ENCODE peak calls at places on chromosome 3, in seven cellular contexts. Y is stomach, B is right lobe of liver, T is heart left ventricle, U is breast epithelium, R is esophagus squamous epithelium, F is lower leg skin. M is an unnamed sample.

GRCh38 chr3:32045091-32045964 is 61.1 kb upstream of the GPD1L start:
- DNase-seq in Y (peak), R (no peak), F (no peak), U (no peak), B (peak), T (no peak), M (peak)

GRCh38 chr3:16836505-16837237 is 48.1 kb upstream of the PLCL2 start:
- DNase-seq in T (no peak), F (no peak), R (no peak), Y (no peak), B (no peak), U (no peak), M (no peak)

GRCh38 chr3:68935778-68936177 is 3.4 kb upstream of the TAFA4 start:
- DNase-seq in U (no peak), F (no peak), T (no peak), R (no peak), Y (no peak), B (no peak), M (no peak)

GRCh38 chr3:147669076-147669475 is 259.9 kb downstream of the ZIC1 start:
- DNase-seq in R (no peak), F (no peak), U (no peak), Y (no peak), T (no peak), B (no peak), M (no peak)

GRCh38 chr3:196454935-196455334 is 22.7 kb upstream of the UBXN7 start:
- DNase-seq in R (no peak), T (no peak), Y (no peak), B (no peak), F (peak), U (no peak), M (no peak)

GRCh38 chr3:46490338-46491084 is 7.3 kb upstream of the RTP3 start:
- DNase-seq in U (no peak), T (no peak), Y (no peak), F (peak), B (peak), R (no peak), M (no peak)

GRCh38 chr3:14474363-14475081 is 65.6 kb downstream of the GRIP2 start:
- DNase-seq in B (no peak), T (no peak), Y (no peak), U (no peak), R (no peak), F (no peak), M (no peak)

GRCh38 chr3:71926242-71926560 is 141.3 kb upstream of the PROK2 start:
- DNase-seq in Y (peak), U (no peak), T (no peak), F (no peak), R (no peak), B (peak), M (no peak)

GRCh38 chr3:171005648-171006047 is 20.9 kb downstream of the SLC2A2 start:
- DNase-seq in U (no peak), Y (no peak), B (no peak), R (no peak), F (no peak), T (no peak), M (no peak)

GRCh38 chr3:156024904-156025303 is 95.5 kb upstream of the KCNAB1 start:
- DNase-seq in T (no peak), F (no peak), U (no peak), R (no peak), Y (no peak), B (no peak), M (no peak)

GRCh38 chr3:143256416-143256815 is 136.8 kb downstream of the CHST2 start:
- DNase-seq in R (no peak), Y (no peak), B (no peak), U (no peak), F (no peak), T (no peak), M (no peak)

GRCh38 chr3:121836069-121836468 is 1.1 kb downstream of the EAF2 start:
- DNase-seq in Y (no peak), F (no peak), B (no peak), T (no peak), U (no peak), R (no peak), M (no peak)

GRCh38 chr3:50338989-50339388 is 1.6 kb downstream of the RASSF1 start:
- DNase-seq in R (no peak), Y (no peak), F (no peak), U (no peak), T (no peak), B (no peak), M (no peak)

GRCh38 chr3:55676643-55677042 is 189.5 kb upstream of the WNT5A start:
- DNase-seq in T (no peak), Y (no peak), F (no peak), B (no peak), R (no peak), U (no peak), M (no peak)

GRCh38 chr3:31610700-31611275 is 78.1 kb downstream of the STT3B start:
- DNase-seq in B (no peak), Y (no peak), F (no peak), T (no peak), R (no peak), U (no peak), M (no peak)

GRCh38 chr3:30145281-30145680 is 461.1 kb upstream of the TGFBR2 start:
- DNase-seq in R (no peak), B (no peak), U (no peak), Y (no peak), T (no peak), F (no peak), M (no peak)

GRCh38 chr3:81307221-81307620 is 454.2 kb downstream of the GBE1 start:
- DNase-seq in T (no peak), U (no peak), R (no peak), F (no peak), B (no peak), Y (no peak), M (no peak)

GRCh38 chr3:147906275-147906674 is 497.1 kb downstream of the ZIC1 start:
- DNase-seq in B (no peak), R (no peak), U (no peak), Y (no peak), F (no peak), T (no peak), M (no peak)

GRCh38 chr3:122268257-122269024 is 56.6 kb upstream of the CSTA start:
- DNase-seq in Y (no peak), B (no peak), F (no peak), T (no peak), R (no peak), U (no peak), M (no peak)

GRCh38 chr3:29427266-29428103 is 146.6 kb downstream of the RBMS3 start:
- DNase-seq in Y (no peak), B (no peak), T (peak), F (no peak), R (no peak), U (no peak), M (no peak)

GRCh38 chr3:53223541-53223966 is 32.3 kb downstream of the TKT start:
- DNase-seq in B (no peak), F (no peak), U (no peak), Y (no peak), R (no peak), T (no peak), M (no peak)

GRCh38 chr3:53223025-53223424 is 32.8 kb downstream of the TKT start:
- DNase-seq in B (no peak), U (no peak), Y (no peak), R (no peak), F (no peak), T (no peak), M (no peak)

GRCh38 chr3:53221827-53222182 is 34.0 kb downstream of the TKT start:
- DNase-seq in Y (no peak), T (no peak), F (no peak), U (no peak), B (no peak), R (no peak), M (no peak)

GRCh38 chr3:53221345-53221744 is 34.5 kb downstream of the TKT start:
- DNase-seq in Y (no peak), R (no peak), B (no peak), F (no peak), T (no peak), U (no peak), M (no peak)

DNA sequence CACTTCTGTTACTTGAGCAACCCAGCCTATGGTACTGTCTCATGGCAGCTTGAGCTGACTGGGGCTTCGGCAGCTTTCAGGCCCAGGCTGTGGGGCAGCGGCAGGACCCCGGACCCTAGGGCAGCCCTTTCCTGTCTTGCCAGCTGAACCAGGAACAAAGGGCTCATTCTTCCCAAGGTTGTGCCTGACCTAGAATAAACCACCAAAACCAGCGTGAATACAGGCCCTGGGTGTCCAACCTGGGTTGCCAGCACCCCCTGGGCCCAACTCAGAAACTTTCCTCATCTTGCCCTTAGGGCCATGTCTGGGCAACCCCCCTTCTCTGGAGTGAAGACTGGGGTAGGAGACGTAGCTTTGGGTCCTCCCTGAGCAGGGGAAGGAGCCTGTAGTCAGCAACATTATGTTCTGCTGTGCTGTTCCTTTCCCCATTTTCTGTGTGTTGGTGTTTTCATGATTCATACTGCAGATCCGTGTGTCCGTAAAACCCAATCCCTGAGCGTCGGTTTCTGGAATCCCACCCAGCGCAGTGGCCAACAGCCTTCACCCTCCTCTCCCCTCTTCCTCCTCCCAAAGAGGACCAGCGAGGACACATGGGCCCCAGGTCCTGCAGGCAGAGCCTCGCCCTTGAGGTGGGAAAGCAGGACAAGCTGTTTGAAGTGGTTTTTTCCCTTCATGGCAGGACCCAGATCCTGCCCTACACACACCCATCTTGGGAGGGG is 33.5 kb downstream of the TKT start:
- DNase-seq in U (no peak), B (no peak), R (no peak), T (no peak), Y (no peak), F (no peak), M (peak)
- TF ChIP-seq POLR2A in U (no peak), B (no peak), R (no peak), T (no peak), Y (no peak), F (no peak), M (no peak)

GRCh38 chr3:175956964-175957363 is 1097.8 kb downstream of the NAALADL2 start:
- DNase-seq in Y (no peak), T (no peak), U (no peak), B (no peak), F (no peak), R (no peak), M (no peak)
- TF ChIP-seq CTCF in Y (no peak), T (peak), U (no peak), B (peak), F (no peak), R (no peak), M (no peak)

GRCh38 chr3:12158387-12159226 is at the start of gene TIMP4:
- DNase-seq in T (peak), F (peak), B (no peak), Y (peak), U (no peak), R (no peak), M (peak)
- TF ChIP-seq POLR2A in T (peak), F (no peak), B (no peak), Y (no peak), U (no peak), R (peak), M (no peak)

GRCh38 chr3:39668420-39668819 is 141.0 kb upstream of the MYRIP start:
- DNase-seq in B (no peak), U (no peak), F (no peak), Y (no peak), R (no peak), T (no peak), M (no peak)
- TF ChIP-seq CTCF in B (peak), U (peak), F (no peak), Y (no peak), R (peak), T (peak), M (no peak)

GRCh38 chr3:9810846-9811245 is 784 bp downstream of the TTLL3 start:
- DNase-seq in F (no peak), B (no peak), Y (no peak), R (no peak), U (no peak), T (no peak), M (no peak)

GRCh38 chr3:9809615-9810356 is at the start of gene TTLL3:
- DNase-seq in F (peak), Y (peak), U (peak), T (peak), R (no peak), B (peak), M (peak)

GRCh38 chr3:9810357-9810726 is 280 bp downstream of the TTLL3 start:
- DNase-seq in R (no peak), T (no peak), Y (no peak), U (no peak), F (no peak), B (no peak), M (no peak)

GRCh38 chr3:9815986-9816385 is 5.9 kb downstream of the TTLL3 start:
- DNase-seq in B (no peak), U (no peak), T (no peak), F (no peak), Y (no peak), R (no peak), M (no peak)

GRCh38 chr3:9812870-9813483 is 2.9 kb downstream of the TTLL3 start:
- DNase-seq in F (peak), T (no peak), R (no peak), Y (no peak), B (no peak), U (no peak), M (no peak)
- TF ChIP-seq POLR2A in F (no peak), T (no peak), R (no peak), Y (no peak), B (no peak), U (no peak), M (no peak)

GRCh38 chr3:111210003-111210699 is 138.5 kb downstream of the NECTIN3 start:
- DNase-seq in B (no peak), R (no peak), F (no peak), U (no peak), T (no peak), Y (no peak), M (no peak)
- TF ChIP-seq CTCF in B (no peak), R (no peak), F (no peak), U (no peak), T (no peak), Y (no peak), M (no peak)

GRCh38 chr3:8963137-8963853 is at the start of gene RAD18:
- DNase-seq in F (peak), U (peak), B (peak), R (peak), Y (peak), T (peak), M (peak)
- TF ChIP-seq POLR2A in F (no peak), U (no peak), B (no peak), R (peak), Y (no peak), T (peak), M (no peak)

DNA sequence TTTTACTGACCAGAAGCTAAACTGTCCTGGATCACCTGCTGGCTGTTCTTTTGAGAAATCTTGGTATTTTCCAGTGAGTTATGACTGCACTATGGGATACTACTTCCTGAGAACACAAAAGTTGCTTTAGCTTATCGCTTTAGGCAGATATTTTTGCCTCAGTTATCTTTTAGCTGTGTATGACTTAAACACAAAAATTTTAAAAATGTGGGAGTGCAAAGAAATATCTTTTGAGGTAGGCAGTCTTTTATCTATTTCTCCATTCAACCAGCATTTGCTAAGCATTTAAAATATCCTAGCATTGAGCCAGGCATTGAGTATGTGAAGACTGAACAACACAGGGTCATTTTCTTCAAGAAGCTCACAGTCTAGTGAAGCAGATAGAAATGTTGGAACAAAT is 981.9 kb downstream of the FHIT start:
- DNase-seq in R (no peak), F (no peak), Y (no peak), T (no peak), U (no peak), B (no peak), M (no peak)
- TF ChIP-seq CTCF in R (no peak), F (no peak), Y (no peak), T (no peak), U (no peak), B (no peak), M (no peak)

GRCh38 chr3:43104039-43104438 is 1.8 kb downstream of the POMGNT2 start:
- DNase-seq in T (no peak), Y (no peak), U (no peak), R (no peak), B (no peak), F (no peak), M (no peak)

GRCh38 chr3:43105224-43105596 is 669 bp downstream of the POMGNT2 start:
- DNase-seq in R (no peak), U (no peak), Y (no peak), B (no peak), T (no peak), F (no peak), M (no peak)

GRCh38 chr3:43104786-43105185 is 1.1 kb downstream of the POMGNT2 start:
- DNase-seq in U (no peak), F (no peak), T (no peak), Y (no peak), B (no peak), R (no peak), M (peak)

GRCh38 chr3:43106293-43106628 is 382 bp upstream of the POMGNT2 start:
- DNase-seq in T (no peak), F (no peak), R (no peak), Y (no peak), B (no peak), U (no peak), M (no peak)

DNA sequence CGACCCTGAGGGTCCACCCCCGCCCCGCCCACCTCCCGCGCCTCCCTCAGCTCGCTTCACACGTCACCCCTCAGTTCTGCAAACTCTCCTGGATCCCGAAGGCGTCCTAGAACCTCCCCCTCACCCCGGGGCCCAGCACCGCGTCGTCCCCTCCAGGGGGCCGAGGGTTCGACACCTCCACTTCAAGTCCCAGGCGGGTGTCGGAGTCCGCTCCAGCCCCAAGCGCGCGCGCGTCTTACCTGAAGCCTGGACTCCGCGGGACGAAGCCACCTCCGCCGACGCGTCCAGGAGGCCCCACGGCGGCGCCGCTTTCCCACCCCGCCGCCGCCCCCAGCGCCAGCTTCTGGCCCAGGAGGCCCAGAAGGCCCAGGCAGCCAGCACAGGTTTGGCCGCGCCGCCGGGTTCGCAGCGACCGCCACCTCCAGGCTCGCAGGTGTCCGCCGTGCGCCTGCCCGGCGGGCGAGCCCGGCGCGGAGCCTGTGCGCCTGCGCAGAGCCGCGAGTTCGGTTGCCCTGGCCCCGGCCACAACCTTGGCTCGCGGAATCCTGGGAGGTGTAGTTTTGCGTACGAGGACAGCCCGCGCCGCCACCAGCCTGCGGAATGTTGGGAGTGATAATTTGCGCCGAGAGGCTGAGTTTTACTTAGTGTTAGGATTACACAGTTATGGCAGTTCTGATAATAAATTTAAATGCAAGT is at the start of gene POMGNT2:
- DNase-seq in T (peak), R (peak), Y (peak), B (peak), F (peak), U (peak), M (peak)
- TF ChIP-seq POLR2A in T (peak), R (peak), Y (no peak), B (peak), F (no peak), U (no peak), M (peak)

GRCh38 chr3:45032113-45032512 is 6.0 kb downstream of the CLEC3B start:
- DNase-seq in F (no peak), B (no peak), T (no peak), Y (no peak), R (no peak), U (no peak), M (no peak)

GRCh38 chr3:45038096-45038455 is 12.0 kb downstream of the CLEC3B start:
- DNase-seq in U (no peak), R (no peak), B (no peak), T (no peak), F (no peak), Y (no peak), M (no peak)

GRCh38 chr3:45034612-45035252 is 8.6 kb downstream of the CLEC3B start:
- DNase-seq in Y (peak), F (peak), R (no peak), B (peak), T (peak), U (no peak), M (no peak)

GRCh38 chr3:45033799-45034198 is 7.7 kb downstream of the CLEC3B start:
- DNase-seq in Y (no peak), U (no peak), F (no peak), B (no peak), R (no peak), T (no peak), M (no peak)

GRCh38 chr3:45035441-45036301 is 9.6 kb downstream of the CLEC3B start:
- DNase-seq in T (peak), F (peak), B (no peak), U (no peak), Y (no peak), R (no peak), M (peak)
- TF ChIP-seq CTCF in T (no peak), F (no peak), B (no peak), U (no peak), Y (no peak), R (no peak), M (no peak)

M was measured in ovary.